ENCODE peak calls at places on chromosomes 7 and 10, in four cellular contexts. One of them, this sample, is unnamed.

GRCh38 chr10:132645630-132646442 is 108.2 kb downstream of the INPP5A start:
- DNase-seq in uterus: no peak
- DNase-seq in heart left ventricle: peak; percentile 8
- DNase-seq in CD8-positive, alpha-beta memory T cell: no peak
- DNase-seq in this sample: no peak

GRCh38 chr7:1579481-1580421 is 9.9 kb upstream of the PSMG3 start:
- DNase-seq in uterus: peak; percentile 65
- DNase-seq in heart left ventricle: peak; percentile 74
- DNase-seq in CD8-positive, alpha-beta memory T cell: peak; percentile 64
- DNase-seq in this sample: no peak

GRCh38 chr7:11192506-11192905 is 218.8 kb downstream of the PHF14 start:
- DNase-seq in heart left ventricle: no peak
- DNase-seq in CD8-positive, alpha-beta memory T cell: no peak
- DNase-seq in uterus: no peak
- DNase-seq in this sample: no peak

GRCh38 chr7:101628522-101628921 is 574 bp downstream of the MYL10 start:
- DNase-seq in uterus: no peak
- DNase-seq in CD8-positive, alpha-beta memory T cell: no peak
- DNase-seq in heart left ventricle: no peak
- DNase-seq in this sample: no peak

GRCh38 chr7:76048668-76048988 is 722 bp downstream of the MDH2 start:
- DNase-seq in CD8-positive, alpha-beta memory T cell: no peak
- DNase-seq in heart left ventricle: no peak
- DNase-seq in uterus: no peak
- DNase-seq in this sample: no peak

GRCh38 chr7:38413784-38414183 is 140.3 kb upstream of the TARP start:
- DNase-seq in heart left ventricle: no peak
- DNase-seq in uterus: no peak
- DNase-seq in CD8-positive, alpha-beta memory T cell: no peak
- DNase-seq in this sample: no peak

GRCh38 chr10:132383751-132384181 is 13.2 kb upstream of the PWWP2B start:
- DNase-seq in uterus: peak; percentile 13
- DNase-seq in heart left ventricle: no peak
- DNase-seq in CD8-positive, alpha-beta memory T cell: no peak
- DNase-seq in this sample: no peak

GRCh38 chr7:951881-952547 is 2.5 kb downstream of the ADAP1 start:
- DNase-seq in CD8-positive, alpha-beta memory T cell: no peak
- DNase-seq in uterus: peak; percentile 11
- DNase-seq in heart left ventricle: peak; percentile 24
- DNase-seq in this sample: no peak

GRCh38 chr10:70684841-70685457 is 12.6 kb downstream of the ADAMTS14 start:
- DNase-seq in uterus: no peak
- DNase-seq in heart left ventricle: no peak
- DNase-seq in CD8-positive, alpha-beta memory T cell: no peak
- DNase-seq in this sample: no peak

GRCh38 chr10:34058922-34059614 is 724.6 kb upstream of the NRP1 start:
- DNase-seq in uterus: no peak
- DNase-seq in CD8-positive, alpha-beta memory T cell: no peak
- DNase-seq in heart left ventricle: no peak
- DNase-seq in this sample: no peak

GRCh38 chr10:86817246-86817645 is 60.8 kb downstream of the BMPR1A start:
- DNase-seq in CD8-positive, alpha-beta memory T cell: no peak
- DNase-seq in uterus: no peak
- DNase-seq in heart left ventricle: no peak
- DNase-seq in this sample: no peak

GRCh38 chr10:69087600-69088470 is at the start of gene SRGN:
- DNase-seq in CD8-positive, alpha-beta memory T cell: peak; percentile 71
- DNase-seq in heart left ventricle: peak; percentile 69
- DNase-seq in uterus: peak; percentile 87
- DNase-seq in this sample: peak; percentile 94

GRCh38 chr7:42440951-42441350 is 203.9 kb upstream of the GLI3 start:
- DNase-seq in uterus: no peak
- DNase-seq in CD8-positive, alpha-beta memory T cell: no peak
- DNase-seq in heart left ventricle: no peak
- DNase-seq in this sample: no peak

GRCh38 chr10:80924063-80924952 is 386.6 kb downstream of the SH2D4B start:
- DNase-seq in uterus: peak; percentile 26
- DNase-seq in CD8-positive, alpha-beta memory T cell: no peak
- DNase-seq in heart left ventricle: peak; percentile 43
- DNase-seq in this sample: no peak

GRCh38 chr10:1632141-1632540 is 105.2 kb downstream of the ADARB2 start:
- DNase-seq in uterus: no peak
- DNase-seq in heart left ventricle: no peak
- DNase-seq in CD8-positive, alpha-beta memory T cell: no peak
- DNase-seq in this sample: no peak

GRCh38 chr7:137652721-137653120 is 194.1 kb downstream of the DGKI start:
- DNase-seq in heart left ventricle: no peak
- DNase-seq in CD8-positive, alpha-beta memory T cell: no peak
- DNase-seq in uterus: no peak
- DNase-seq in this sample: no peak

GRCh38 chr10:60606343-60607080 is 171.8 kb upstream of the CDK1 start:
- DNase-seq in uterus: no peak
- DNase-seq in heart left ventricle: no peak
- DNase-seq in CD8-positive, alpha-beta memory T cell: no peak
- DNase-seq in this sample: no peak

GRCh38 chr10:37857287-37858211 is at the start of gene ZNF248:
- DNase-seq in uterus: peak; percentile 97
- DNase-seq in CD8-positive, alpha-beta memory T cell: peak; percentile 91
- DNase-seq in heart left ventricle: peak; percentile 98
- DNase-seq in this sample: peak; percentile 98
- H3K27ac ChIP-seq in uterus: peak within 1 kb of the TSS; percentile 100
- H3K27ac ChIP-seq in CD8-positive, alpha-beta memory T cell: peak within 1 kb of the TSS; percentile 98
- H3K27ac ChIP-seq in heart left ventricle: peak within 1 kb of the TSS; percentile 100
- H3K27ac ChIP-seq in this sample: peak within 1 kb of the TSS; percentile 100

GRCh38 chr7:67788689-67789088 is 792.1 kb downstream of the TYW1 start:
- DNase-seq in heart left ventricle: no peak
- DNase-seq in uterus: no peak
- DNase-seq in CD8-positive, alpha-beta memory T cell: no peak
- DNase-seq in this sample: no peak
- H3K4me3 ChIP-seq in heart left ventricle: no peak overlapping the region
- H3K4me3 ChIP-seq in uterus: no peak overlapping the region
- H3K4me3 ChIP-seq in CD8-positive, alpha-beta memory T cell: no peak overlapping the region
- H3K4me3 ChIP-seq in this sample: no peak overlapping the region

DNA sequence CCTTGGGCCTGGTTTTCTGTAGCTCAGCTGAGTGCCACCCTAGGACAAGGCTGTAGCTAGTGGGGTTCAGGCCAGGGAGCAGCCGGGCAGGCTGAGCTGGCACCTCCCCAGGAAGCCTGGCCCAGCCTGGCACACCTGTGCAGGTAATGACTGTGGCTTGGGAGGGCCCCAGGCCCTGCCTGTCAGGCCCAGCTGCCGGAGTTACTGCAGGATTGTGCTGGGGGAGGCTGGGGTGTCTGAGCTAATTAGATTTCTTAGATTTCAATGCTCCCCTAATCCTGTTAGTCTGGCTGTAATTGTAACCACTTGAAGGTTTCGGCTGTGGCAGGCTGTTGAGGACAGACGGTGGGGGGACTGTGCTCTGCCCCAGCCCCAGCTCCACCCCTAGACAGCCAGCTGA is 6.0 kb downstream of the ZMIZ1 start:
- DNase-seq in uterus: no peak
- DNase-seq in CD8-positive, alpha-beta memory T cell: no peak
- DNase-seq in heart left ventricle: no peak
- DNase-seq in this sample: no peak
- H3K27ac ChIP-seq in uterus: peak overlapping the region; percentile 94
- H3K27ac ChIP-seq in CD8-positive, alpha-beta memory T cell: no peak overlapping the region
- H3K27ac ChIP-seq in heart left ventricle: peak overlapping the region; percentile 100
- H3K27ac ChIP-seq in this sample: peak overlapping the region; percentile 99

GRCh38 chr10:49281461-49281860 is 17.5 kb upstream of the C10orf71 start:
- DNase-seq in uterus: no peak
- DNase-seq in CD8-positive, alpha-beta memory T cell: no peak
- DNase-seq in heart left ventricle: no peak
- DNase-seq in this sample: no peak

GRCh38 chr10:49283491-49283890 is 15.5 kb upstream of the C10orf71 start:
- DNase-seq in heart left ventricle: no peak
- DNase-seq in uterus: no peak
- DNase-seq in CD8-positive, alpha-beta memory T cell: no peak
- DNase-seq in this sample: no peak

GRCh38 chr10:49284356-49284755 is 14.6 kb upstream of the C10orf71 start:
- DNase-seq in CD8-positive, alpha-beta memory T cell: no peak
- DNase-seq in uterus: no peak
- DNase-seq in heart left ventricle: no peak
- DNase-seq in this sample: no peak

GRCh38 chr10:49282879-49283321 is 16.1 kb upstream of the C10orf71 start:
- DNase-seq in heart left ventricle: no peak
- DNase-seq in CD8-positive, alpha-beta memory T cell: no peak
- DNase-seq in uterus: no peak
- DNase-seq in this sample: no peak

GRCh38 chr10:49282306-49282705 is 16.7 kb upstream of the C10orf71 start:
- DNase-seq in uterus: no peak
- DNase-seq in heart left ventricle: no peak
- DNase-seq in CD8-positive, alpha-beta memory T cell: no peak
- DNase-seq in this sample: no peak
- H3K4me3 ChIP-seq in uterus: no peak overlapping the region
- H3K4me3 ChIP-seq in heart left ventricle: no peak overlapping the region
- H3K4me3 ChIP-seq in CD8-positive, alpha-beta memory T cell: no peak overlapping the region
- H3K4me3 ChIP-seq in this sample: no peak overlapping the region

This sample was measured in esophagus muscularis mucosa.